ENCODE peak calls at places on chromosomes 12 and 14, in five cellular contexts. D is spleen, U is vagina, L is K562, G is HepG2. T is an unnamed sample. For H3K4me1, the result is how much of the 10 kb centered on the place peaks cover.

GRCh38 chr14:80208426-80208950 is 2.8 kb downstream of the DIO2 start:
- DNase-seq in D (no peak), U (no peak), L (no peak), G (no peak), T (no peak)

GRCh38 chr12:101942206-101942605 is 64.8 kb downstream of the DRAM1 start:
- DNase-seq in D (no peak), U (no peak), L (no peak), G (no peak), T (no peak)

GRCh38 chr12:24798335-24798734 is 150.6 kb downstream of the BCAT1 start:
- DNase-seq in D (no peak), U (no peak), L (no peak), G (no peak), T (no peak)

GRCh38 chr14:35909675-35910074 is 83.5 kb downstream of the BRMS1L start:
- DNase-seq in D (no peak), U (no peak), L (no peak), G (no peak), T (no peak)

GRCh38 chr12:52090291-52090690 is 10.8 kb downstream of the SMIM41 start:
- DNase-seq in D (no peak), U (no peak), L (no peak), G (no peak), T (no peak)

GRCh38 chr12:7832059-7832696 is 40.5 kb downstream of the SLC2A14 start:
- DNase-seq in D (no peak), U (no peak), L (peak), G (peak), T (no peak)

GRCh38 chr12:55955800-55956508 is 9.9 kb downstream of the PMEL start:
- DNase-seq in D (no peak), U (no peak), L (peak), G (peak), T (no peak)

GRCh38 chr12:13606290-13606689 is 375.1 kb downstream of the GRIN2B start:
- DNase-seq in D (no peak), U (no peak), L (no peak), G (no peak), T (no peak)

GRCh38 chr12:105740970-105741725 is 397.6 kb downstream of the NUAK1 start:
- DNase-seq in D (no peak), U (no peak), L (no peak), G (no peak), T (peak)

GRCh38 chr12:84757978-84758377 is 154.6 kb downstream of the SLC6A15 start:
- DNase-seq in D (no peak), U (no peak), L (no peak), G (no peak), T (no peak)

GRCh38 chr12:106386836-106387555 is 29.4 kb downstream of the POLR3B start:
- DNase-seq in D (no peak), U (no peak), L (no peak), G (no peak), T (no peak)

GRCh38 chr12:19169222-19169621 is 39.7 kb downstream of the PLEKHA5 start:
- DNase-seq in D (no peak), U (no peak), L (no peak), G (no peak), T (no peak)

GRCh38 chr14:94066089-94066676 is 14.8 kb downstream of the DDX24 start:
- DNase-seq in D (no peak), U (no peak), L (no peak), G (peak), T (no peak)

GRCh38 chr14:56798447-56799326 is 11.6 kb downstream of the OTX2 start:
- DNase-seq in D (no peak), U (no peak), L (no peak), G (no peak), T (no peak)

GRCh38 chr14:101397206-101397605 is 164.1 kb upstream of the DIO3 start:
- DNase-seq in D (no peak), U (no peak), L (no peak), G (no peak), T (no peak)

GRCh38 chr12:124675881-124676688 is 108.7 kb upstream of the NCOR2 start:
- DNase-seq in D (no peak), U (no peak), L (no peak), G (no peak), T (peak)

GRCh38 chr12:30243426-30243825 is 452.2 kb downstream of the IPO8 start:
- DNase-seq in D (no peak), U (no peak), L (no peak), G (no peak), T (no peak)

GRCh38 chr12:131948166-131948712 is 1.5 kb upstream of the EP400 start:
- DNase-seq in D (no peak), U (no peak), L (no peak), G (no peak), T (peak)

GRCh38 chr12:48601013-48601756 is 31.3 kb upstream of the LALBA start:
- DNase-seq in D (no peak), U (no peak), L (no peak), G (no peak), T (no peak)

GRCh38 chr12:109961612-109962011 is 34.6 kb downstream of the GIT2 start:
- DNase-seq in D (no peak), U (no peak), L (no peak), G (no peak), T (no peak)

GRCh38 chr12:65642006-65642695 is 182.1 kb upstream of the HMGA2 start:
- DNase-seq in D (no peak), U (no peak), L (no peak), G (no peak), T (no peak)

GRCh38 chr14:74582910-74583581 is 29.0 kb downstream of the LTBP2 start:
- DNase-seq in D (peak), U (no peak), L (no peak), G (no peak), T (peak)

GRCh38 chr12:80979251-80979650 is 41.5 kb upstream of the LIN7A start:
- DNase-seq in D (no peak), U (no peak), L (no peak), G (no peak), T (no peak)

GRCh38 chr14:94581127-94581999 is at the start of gene SERPINA5:
- DNase-seq in D (peak), U (no peak), L (peak), G (peak), T (no peak)

GRCh38 chr12:6942331-6942665 is 1.3 kb upstream of the RNU7-1 start:
- DNase-seq in D (peak), U (no peak), L (no peak), G (no peak), T (no peak)

GRCh38 chr12:12999276-12999958 is 648 bp downstream of the HEBP1 start:
- DNase-seq in D (no peak), U (no peak), L (no peak), G (peak), T (no peak)

GRCh38 chr12:116999066-116999465 is 88.3 kb downstream of the FBXW8 start:
- DNase-seq in D (no peak), U (no peak), L (no peak), G (no peak), T (no peak)

GRCh38 chr12:123621619-123622530 is 11.6 kb downstream of the EIF2B1 start:
- DNase-seq in D (no peak), U (no peak), L (no peak), G (no peak), T (no peak)

GRCh38 chr12:120495723-120496352 is at the start of gene DYNLL1:
- DNase-seq in D (peak), U (no peak), L (peak), G (peak), T (peak)
- TF ChIP-seq POLR2A in D (no peak), U (peak), L (peak), G (peak), T (peak)

DNA sequence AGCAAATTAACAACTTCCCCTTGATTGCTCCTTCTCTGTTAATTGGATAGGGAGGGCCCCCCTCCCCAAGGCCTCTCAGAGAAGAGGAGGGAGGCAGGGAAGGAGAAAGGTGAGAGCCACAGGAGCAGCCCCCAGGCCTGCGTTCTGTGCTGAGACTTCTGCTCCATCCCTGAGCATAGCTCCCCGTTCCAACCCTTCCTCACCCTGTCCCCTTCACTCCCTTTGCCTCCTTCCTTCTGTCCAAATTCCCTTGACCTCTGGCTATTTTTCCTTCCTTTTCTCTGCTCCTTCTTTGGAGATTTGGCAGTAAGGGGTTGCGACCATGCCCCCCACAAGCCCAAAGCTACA is 793 bp upstream of the ASIC1 start:
- DNase-seq in D (no peak), U (no peak), L (no peak), G (no peak), T (no peak)
- H3K4me3 ChIP-seq in D (peak), U (peak), L (no peak), G (peak), T (peak)

GRCh38 chr12:15982921-15983320 is 71.8 kb downstream of the DERA start:
- DNase-seq in D (no peak), U (no peak), L (no peak), G (no peak), T (no peak)
- H3K4me1 ChIP-seq in D (under half), U (under half), L (under half), G (under half), T (under half)

DNA sequence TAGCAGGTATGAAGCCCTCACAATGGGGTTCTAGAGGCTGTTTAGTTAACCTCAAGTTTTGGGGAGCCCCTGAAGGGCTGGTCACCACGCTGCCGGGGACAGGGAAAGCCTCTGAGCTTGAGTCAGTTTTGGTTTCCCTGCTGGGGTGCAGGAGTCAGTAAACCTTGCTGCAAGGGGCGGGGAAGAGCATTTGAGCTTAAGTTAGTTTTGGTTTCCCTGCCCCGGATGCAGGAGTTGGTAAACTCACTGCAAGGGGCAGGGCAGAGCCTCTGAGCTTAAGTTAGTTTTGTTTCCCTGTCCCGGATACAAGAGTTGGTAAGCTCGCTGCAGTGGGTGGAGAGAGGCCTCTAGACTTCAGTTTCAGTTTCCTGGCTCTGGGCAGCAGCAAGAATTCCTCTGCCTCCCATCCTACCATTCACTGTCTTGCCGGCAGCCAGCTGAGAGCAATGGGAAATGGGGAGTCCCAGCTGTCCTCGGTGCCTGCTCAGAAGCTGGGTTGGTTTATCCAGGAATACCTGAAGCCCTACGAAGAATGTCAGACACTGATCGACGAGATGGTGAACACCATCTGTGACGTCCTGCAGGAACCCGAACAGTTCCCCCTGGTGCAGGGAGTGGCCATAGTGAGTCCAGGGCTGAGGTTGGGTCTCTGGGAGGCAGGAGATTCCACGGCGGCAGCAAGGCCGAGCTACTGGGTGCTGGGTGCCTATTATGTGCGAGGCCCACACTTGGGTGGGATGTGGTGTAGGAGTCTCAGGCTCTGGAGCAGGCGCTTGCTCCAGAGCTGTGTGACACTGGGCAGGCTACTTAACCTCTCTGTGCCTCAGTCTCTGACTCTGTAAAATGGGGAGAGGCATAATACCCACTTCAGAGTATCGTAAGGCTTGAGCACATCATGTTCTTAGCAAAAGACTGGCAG is at the start of gene OAS2:
- DNase-seq in D (peak), U (peak), L (no peak), G (peak), T (peak)
- TF ChIP-seq POLR2A in D (peak), U (no peak), L (no peak), G (no peak), T (no peak)

DNA sequence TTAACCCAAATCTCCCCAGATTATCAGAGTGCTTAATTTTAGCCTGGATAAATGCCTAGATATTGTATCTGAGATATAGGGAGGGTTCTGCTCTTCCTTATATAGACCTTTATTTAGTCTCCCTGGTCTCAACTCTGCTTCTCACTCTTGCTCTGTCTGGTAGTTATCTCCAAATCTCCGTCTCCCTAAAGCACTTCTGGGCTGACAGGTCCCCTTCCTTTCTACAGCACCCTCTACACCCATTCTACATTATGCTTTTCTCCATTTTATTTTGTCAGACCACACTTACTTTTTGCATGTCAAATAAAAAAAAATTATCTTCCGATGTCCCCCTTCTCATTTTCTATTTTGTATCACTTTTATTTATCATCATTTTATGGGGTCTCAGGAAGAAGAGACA is 2.0 kb upstream of the ERC1 start:
- DNase-seq in D (no peak), U (no peak), L (no peak), G (no peak), T (no peak)
- H3K4me3 ChIP-seq in D (no peak), U (no peak), L (no peak), G (no peak), T (no peak)

T was measured in sigmoid colon.